ENCODE peak calls at places on chromosomes 16 and 17, in four cellular contexts. Y is mesendoderm, O is IMR-90, Z is neuronal stem cell. F is an unnamed sample.

GRCh38 chr16:1870365-1871082 is 1.4 kb downstream of the MEIOB start:
- DNase-seq in O (peak; percentile 79), Z (no peak), Y (no peak), F (no peak)

GRCh38 chr17:50052822-50053653 is 2.9 kb upstream of the ITGA3 start:
- DNase-seq in Y (no peak), O (peak; percentile 38), Z (no peak), F (no peak)

GRCh38 chr17:46136820-46137219 is 56.4 kb downstream of the KANSL1 start:
- DNase-seq in Y (no peak), Z (no peak), O (no peak), F (no peak)

GRCh38 chr17:17196776-17197175 is 9.4 kb downstream of the PLD6 start:
- DNase-seq in O (no peak), Z (no peak), Y (no peak), F (no peak)

GRCh38 chr17:67183531-67183930 is 61.5 kb downstream of the HELZ start:
- DNase-seq in Z (no peak), O (no peak), Y (no peak), F (no peak)

GRCh38 chr16:15897386-15897785 is 9.0 kb upstream of the CEP20 start:
- DNase-seq in Y (no peak), Z (no peak), O (no peak), F (no peak)

GRCh38 chr17:32873114-32873513 is 3.8 kb downstream of the MYO1D start:
- DNase-seq in Z (no peak), Y (no peak), O (no peak), F (no peak)

GRCh38 chr17:64020068-64020766 is at the start of gene ICAM2:
- DNase-seq in O (no peak), Z (no peak), Y (no peak), F (no peak)

GRCh38 chr17:18257268-18257681 is 1.3 kb downstream of the FLII start:
- DNase-seq in O (no peak), Z (no peak), Y (peak; percentile 68), F (peak; percentile 80)

DNA sequence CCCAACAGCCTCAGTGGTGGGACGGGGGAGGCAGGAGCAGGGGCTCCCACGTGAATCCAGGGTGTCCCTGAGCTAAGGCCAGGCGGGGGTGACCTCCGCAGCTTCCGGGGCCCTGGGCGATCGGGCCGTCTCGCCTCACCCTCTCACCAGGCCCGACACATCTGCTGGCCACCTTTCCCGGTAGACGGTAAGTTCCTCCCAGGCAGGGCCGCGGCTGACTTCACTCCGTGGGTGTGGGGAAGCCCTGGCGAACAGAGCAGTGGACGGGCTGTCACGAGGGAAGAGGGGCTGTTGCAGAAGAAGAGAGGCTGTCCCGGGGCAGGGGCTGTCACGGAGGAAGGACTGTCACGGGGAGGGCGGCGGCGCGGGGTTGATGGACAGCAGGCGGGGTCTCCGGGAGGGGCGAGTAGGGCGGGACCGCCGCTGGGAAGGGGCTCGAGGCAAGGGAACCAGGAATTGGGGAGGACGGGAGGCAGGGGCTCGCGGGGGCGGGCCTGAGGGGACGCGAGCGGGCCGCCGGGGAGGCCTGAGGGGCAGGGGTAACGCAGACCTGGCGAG is 498 bp downstream of the PKMYT1 start:
- DNase-seq in Y (no peak), O (peak; percentile 2), Z (no peak), F (no peak)
- H3K18ac ChIP-seq in Y (peak overlapping the region; percentile 97), O (no peak overlapping the region), Z (peak overlapping the region; percentile 83), F (no peak overlapping the region)

DNA sequence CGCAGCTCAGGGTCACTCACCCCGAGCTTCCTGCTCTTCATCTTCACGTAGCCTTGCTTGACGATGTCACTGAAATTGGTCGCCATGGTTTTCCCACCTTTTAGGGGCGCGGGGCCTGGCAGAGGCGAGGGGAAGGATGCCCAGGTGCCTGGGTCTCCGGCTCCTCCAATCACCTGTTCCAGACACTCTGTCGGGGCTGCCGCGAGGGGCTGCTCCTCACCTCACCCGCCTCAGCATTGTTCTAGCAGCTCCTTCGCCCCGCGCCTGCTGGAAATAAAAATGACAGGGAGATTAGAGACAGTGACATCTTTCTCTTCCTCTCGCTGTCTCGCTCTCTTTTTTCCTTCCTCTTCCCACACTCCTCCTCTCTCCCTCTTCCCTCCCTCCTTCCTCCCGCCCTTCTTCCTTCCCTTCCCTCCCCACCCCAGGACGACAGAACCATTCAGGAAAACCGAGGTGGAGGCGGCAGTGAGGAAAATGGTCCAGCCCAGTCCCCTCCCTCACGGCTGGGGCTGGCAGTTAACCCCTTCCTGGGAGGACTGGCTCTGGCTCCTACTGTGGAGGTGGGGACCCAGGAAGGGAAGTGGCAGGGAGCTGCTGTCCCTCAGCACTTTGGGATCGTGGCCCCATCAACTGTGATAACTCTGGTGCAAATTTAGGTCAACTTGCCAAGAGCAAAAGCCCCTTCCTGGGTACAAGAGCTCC is 6.7 kb downstream of the DOK4 start:
- DNase-seq in Y (peak; percentile 92), O (peak; percentile 54), Z (no peak), F (peak; percentile 80)
- H3K18ac ChIP-seq in Y (peak overlapping the region; percentile 52), O (peak overlapping the region; percentile 7), Z (peak overlapping the region; percentile 93), F (no peak overlapping the region)

GRCh38 chr17:75694536-75694935 is 26.7 kb upstream of the ITGB4 start:
- DNase-seq in Z (no peak), Y (no peak), O (no peak), F (no peak)

GRCh38 chr17:75693500-75694481 is 26.7 kb downstream of the SAP30BP start:
- DNase-seq in O (peak; percentile 56), Z (peak; percentile 33), Y (peak; percentile 79), F (peak; percentile 79)

GRCh38 chr17:75695830-75696271 is 25.4 kb upstream of the ITGB4 start:
- DNase-seq in Z (no peak), Y (no peak), O (no peak), F (no peak)

GRCh38 chr17:75692976-75693375 is 25.8 kb downstream of the SAP30BP start:
- DNase-seq in Z (no peak), Y (no peak), O (no peak), F (no peak)

DNA sequence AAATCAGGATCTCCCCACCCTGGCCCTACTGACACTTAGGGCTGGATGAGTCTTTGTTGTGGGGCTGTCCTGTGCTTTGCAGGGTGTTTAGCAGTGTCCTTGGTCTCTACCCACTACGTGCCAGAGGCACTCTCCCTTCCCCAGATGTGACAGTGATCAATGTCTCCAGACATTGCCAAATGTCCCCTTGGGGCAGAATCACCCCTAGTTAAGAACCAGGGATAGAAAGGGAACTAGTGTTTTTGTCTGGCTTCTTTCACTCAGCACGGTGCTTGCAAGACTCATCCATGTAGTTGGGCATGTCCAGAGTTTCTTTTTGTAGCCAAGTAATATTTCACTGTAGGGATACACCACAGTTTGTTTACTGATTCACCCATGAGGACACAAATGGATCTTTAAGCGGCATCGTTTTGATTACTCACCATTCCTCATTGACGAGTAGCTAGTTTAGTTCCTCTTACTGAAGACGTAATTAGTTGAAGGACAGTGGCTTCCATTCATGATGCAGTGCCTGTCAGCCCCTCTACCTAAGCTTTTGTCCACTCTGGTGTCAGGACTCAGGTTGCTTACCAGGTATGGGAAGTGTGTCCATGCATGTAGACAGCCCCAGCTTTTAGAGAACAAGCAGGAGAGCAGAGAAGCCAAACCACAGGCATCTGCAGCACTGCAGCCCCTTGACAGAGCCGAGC is 26.0 kb upstream of the ITGB4 start:
- DNase-seq in O (peak; percentile 48), Y (no peak), Z (no peak), F (no peak)
- H3K18ac ChIP-seq in O (no peak overlapping the region), Y (no peak overlapping the region), Z (no peak overlapping the region), F (no peak overlapping the region)

GRCh38 chr17:2137342-2138098 is 82.6 kb downstream of the HIC1 start:
- DNase-seq in O (peak; percentile 90), Y (peak; percentile 92), Z (peak; percentile 64), F (peak; percentile 93)
- H3K18ac ChIP-seq in O (peak overlapping the region; percentile 93), Y (no peak overlapping the region), Z (no peak overlapping the region), F (no peak overlapping the region)